ENCODE peak calls at places on chromosomes 3 and 15, in eight cellular contexts. U is aorta, X is K562, T is pancreas, C is psoas muscle, K is HCT116, I is left ventricle myocardium inferior, R is GM23248. Q is an unnamed sample.
A peak's percentile ranks its signal among the peaks of the same experiment; 100 is the strongest.

GRCh38 chr3:184336484-184337230 is 743 bp upstream of the FAM131A start:
- DNase-seq in T (peak; percentile 25), C (peak; percentile 62), K (no peak), I (no peak), X (no peak), R (peak; percentile 78), U (no peak), Q (no peak)

GRCh38 chr15:101243420-101243819 is 8.4 kb downstream of the CHSY1 start:
- DNase-seq in K (no peak), C (no peak), T (no peak), U (no peak), X (no peak), R (no peak), I (no peak), Q (no peak)

GRCh38 chr3:12415014-12415653 is 69.1 kb upstream of the TSEN2 start:
- DNase-seq in U (no peak), I (no peak), K (no peak), R (no peak), X (no peak), C (no peak), T (no peak), Q (no peak)

GRCh38 chr3:31710123-31710841 is 177.6 kb downstream of the STT3B start:
- DNase-seq in R (no peak), U (no peak), C (no peak), T (no peak), K (no peak), I (no peak), X (no peak), Q (no peak)

GRCh38 chr3:117790256-117790987 is 1080.8 kb downstream of the TUSC7 start:
- DNase-seq in I (no peak), R (peak; percentile 52), U (no peak), T (no peak), K (no peak), X (no peak), C (no peak), Q (no peak)

GRCh38 chr3:188071636-188072035 is 82.3 kb upstream of the LPP start:
- DNase-seq in T (no peak), R (no peak), K (no peak), X (no peak), U (no peak), C (no peak), I (no peak), Q (no peak)

GRCh38 chr3:165130709-165131108 is 52.4 kb upstream of the SI start:
- DNase-seq in K (no peak), R (no peak), I (no peak), X (no peak), U (no peak), C (no peak), T (no peak), Q (no peak)

GRCh38 chr15:45829336-45830153 is 194.7 kb downstream of the SQOR start:
- DNase-seq in C (no peak), X (no peak), R (no peak), U (no peak), K (no peak), T (peak; percentile 78), I (no peak), Q (no peak)

GRCh38 chr15:93037341-93038063 is 51.5 kb downstream of the RGMA start:
- DNase-seq in T (no peak), K (no peak), C (peak; percentile 86), R (peak; percentile 55), I (peak; percentile 69), X (peak; percentile 41), U (peak; percentile 82), Q (peak; percentile 62)

GRCh38 chr3:7194081-7194835 is 333.3 kb downstream of the GRM7 start:
- DNase-seq in X (no peak), I (no peak), T (no peak), K (no peak), C (no peak), U (no peak), R (no peak), Q (no peak)

GRCh38 chr3:85252686-85253085 is 293.9 kb downstream of the CADM2 start:
- DNase-seq in C (no peak), I (no peak), K (no peak), R (no peak), U (no peak), X (no peak), T (no peak), Q (no peak)

GRCh38 chr3:184772667-184773272 is 39.2 kb upstream of the VPS8 start:
- DNase-seq in C (peak; percentile 26), T (no peak), R (no peak), X (no peak), U (peak; percentile 43), K (no peak), I (no peak), Q (no peak)

GRCh38 chr3:180980612-180981011 is 8.9 kb downstream of the DNAJC19 start:
- DNase-seq in K (no peak), U (no peak), T (no peak), C (no peak), X (no peak), R (peak; percentile 59), I (no peak), Q (no peak)

GRCh38 chr3:117553461-117553860 is 843.9 kb downstream of the TUSC7 start:
- DNase-seq in C (no peak), K (no peak), X (no peak), R (peak; percentile 69), U (no peak), I (no peak), T (no peak), Q (no peak)

GRCh38 chr15:100818927-100819326 is 60.7 kb upstream of the ALDH1A3 start:
- DNase-seq in U (no peak), I (no peak), K (no peak), T (no peak), C (no peak), R (peak; percentile 44), X (no peak), Q (no peak)

GRCh38 chr3:165895919-165896318 is 58.7 kb upstream of the BCHE start:
- DNase-seq in R (no peak), I (no peak), K (peak; percentile 15), T (no peak), X (peak; percentile 19), C (no peak), U (no peak), Q (peak; percentile 64)

GRCh38 chr3:190261015-190261414 is 61.2 kb downstream of the CLDN1 start:
- DNase-seq in U (no peak), I (no peak), K (no peak), R (no peak), T (no peak), X (no peak), C (no peak), Q (no peak)
- H3K4me3 ChIP-seq in U (no peak overlapping the region), I (no peak overlapping the region), K (no peak overlapping the region), R (no peak overlapping the region), T (no peak overlapping the region), X (no peak overlapping the region), C (no peak overlapping the region), Q (no peak overlapping the region)

GRCh38 chr3:128618398-128618726 is 32.3 kb downstream of the RPN1 start:
- DNase-seq in I (no peak), U (no peak), R (peak; percentile 31), X (no peak), K (no peak), T (no peak), C (no peak), Q (no peak)

GRCh38 chr3:128616516-128617269 is 33.9 kb downstream of the RPN1 start:
- DNase-seq in I (no peak), C (no peak), K (no peak), U (no peak), R (no peak), T (no peak), X (no peak), Q (no peak)

GRCh38 chr3:128617557-128618397 is 32.8 kb downstream of the RPN1 start:
- DNase-seq in C (peak; percentile 99), R (peak; percentile 100), T (peak; percentile 96), I (peak; percentile 98), X (peak; percentile 32), U (peak; percentile 100), K (peak; percentile 71), Q (peak; percentile 98)

GRCh38 chr3:128619146-128619890 is 31.3 kb downstream of the RPN1 start:
- DNase-seq in C (no peak), U (no peak), X (no peak), K (no peak), T (no peak), I (no peak), R (peak; percentile 94), Q (no peak)

DNA sequence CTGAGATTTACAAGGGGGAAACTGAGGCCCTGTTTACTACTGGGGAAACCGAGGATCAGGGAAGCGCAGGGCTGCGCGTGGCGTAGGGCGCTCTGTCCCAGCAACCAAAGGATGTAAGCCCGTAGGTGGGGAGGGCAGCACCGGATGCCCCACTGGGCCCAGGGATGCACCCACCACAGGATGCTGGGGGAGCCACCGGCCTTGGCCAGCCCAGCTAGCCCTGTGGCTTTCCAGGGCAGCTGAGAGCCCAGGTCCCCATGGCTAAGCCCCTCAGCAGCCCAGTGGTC is 33.4 kb downstream of the RPN1 start:
- DNase-seq in U (no peak), C (no peak), K (no peak), X (no peak), R (no peak), I (no peak), T (no peak), Q (no peak)
- H3K27ac ChIP-seq in U (no peak overlapping the region), C (peak overlapping the region; percentile 78), K (peak overlapping the region; percentile 34), X (no peak overlapping the region), R (peak overlapping the region; percentile 8), I (peak overlapping the region; percentile 91), T (peak overlapping the region; percentile 37), Q (peak overlapping the region; percentile 64)

GRCh38 chr3:49172616-49173041 is 1.2 kb downstream of the KLHDC8B start:
- DNase-seq in U (no peak), R (peak; percentile 18), X (no peak), T (no peak), I (no peak), C (no peak), K (no peak), Q (no peak)
- H3K4me3 ChIP-seq in U (peak overlapping the region; percentile 75), R (peak overlapping the region; percentile 89), X (peak overlapping the region; percentile 72), T (peak overlapping the region; percentile 72), I (peak overlapping the region; percentile 84), C (peak overlapping the region; percentile 88), K (no peak overlapping the region), Q (no peak overlapping the region)

DNA sequence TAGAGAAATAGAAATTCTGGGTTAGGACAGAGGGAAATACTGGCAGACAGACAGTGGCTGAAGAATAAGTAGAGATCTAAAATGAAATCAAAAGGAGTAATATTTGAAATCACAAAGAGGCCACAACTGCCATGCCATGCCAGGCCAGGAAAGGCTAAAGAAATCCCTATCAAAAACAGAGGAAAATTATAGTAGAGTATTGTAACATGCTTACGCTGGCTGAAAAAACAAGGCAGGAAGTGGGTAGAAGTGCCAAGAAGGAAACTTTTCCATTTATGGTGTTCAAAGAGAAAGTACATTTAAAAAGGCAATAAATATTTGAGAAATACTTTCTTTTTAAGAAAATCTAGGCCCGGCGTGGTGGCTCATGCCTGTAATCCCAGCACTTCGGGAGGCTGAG is 415.7 kb downstream of the PLCL2 start:
- DNase-seq in U (no peak), T (no peak), R (no peak), X (no peak), K (no peak), I (no peak), C (no peak), Q (no peak)
- H3K27ac ChIP-seq in U (no peak overlapping the region), T (no peak overlapping the region), R (no peak overlapping the region), X (no peak overlapping the region), K (no peak overlapping the region), I (no peak overlapping the region), C (no peak overlapping the region), Q (no peak overlapping the region)

DNA sequence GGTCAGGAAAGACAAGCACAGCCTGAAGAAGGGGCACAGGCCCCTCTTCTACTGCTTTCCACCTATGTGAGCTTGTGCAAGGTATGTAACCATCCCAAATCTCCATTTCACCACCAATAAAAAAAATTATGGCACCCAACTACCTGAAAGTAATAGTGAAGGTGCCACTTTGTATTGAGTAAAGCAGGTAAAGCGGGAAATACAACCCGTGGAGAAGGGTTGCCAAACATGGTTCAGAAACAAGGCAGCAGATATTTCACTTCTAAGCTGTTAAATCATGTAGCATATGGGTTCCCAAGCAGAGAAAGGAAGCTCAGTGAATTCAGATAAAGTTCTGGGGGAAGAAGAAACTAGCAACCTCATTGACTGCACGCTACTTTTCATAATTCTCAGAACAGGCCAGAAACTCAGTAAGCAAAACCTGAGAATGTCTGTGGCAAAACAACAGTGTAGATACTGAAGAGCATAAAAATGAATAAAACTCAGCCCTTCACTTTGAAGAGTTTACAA is 4.1 kb downstream of the PLOD2 start:
- DNase-seq in I (no peak), T (no peak), K (no peak), U (no peak), R (no peak), X (no peak), C (no peak), Q (no peak)
- H3K4me3 ChIP-seq in I (peak overlapping the region; percentile 88), T (peak overlapping the region; percentile 12), K (no peak overlapping the region), U (peak overlapping the region; percentile 22), R (peak overlapping the region; percentile 95), X (no peak overlapping the region), C (peak overlapping the region; percentile 85), Q (no peak overlapping the region)